ENCODE peak calls at places on chromosomes 1 and 21, in five cellular contexts. S is IMR-90; Q is CD8-positive, alpha-beta T cell; K is GM06990; O is WTC11. H is an unnamed sample.

GRCh38 chr1:8463144-8463927 is 145.4 kb downstream of the SLC45A1 start:
- DNase-seq in S (peak; percentile 89), Q (peak; percentile 11), K (no peak), O (no peak), H (no peak)

GRCh38 chr1:225770586-225771248 is 6.9 kb upstream of the SRP9 start:
- DNase-seq in S (no peak), Q (no peak), K (no peak), O (peak; percentile 54), H (no peak)

GRCh38 chr1:212967767-212968166 is 17.4 kb downstream of the VASH2 start:
- DNase-seq in S (peak; percentile 64), Q (no peak), K (no peak), O (peak; percentile 47), H (no peak)

GRCh38 chr1:101122452-101123166 is 97.0 kb upstream of the DPH5 start:
- DNase-seq in S (no peak), Q (no peak), K (peak; percentile 34), O (no peak), H (peak; percentile 38)

GRCh38 chr1:161020573-161021167 is at the start of gene F11R:
- DNase-seq in S (no peak), Q (no peak), K (no peak), O (peak; percentile 61), H (peak; percentile 62)

GRCh38 chr1:205766038-205766437 is 9.2 kb downstream of the RAB29 start:
- DNase-seq in S (peak; percentile 72), Q (no peak), K (no peak), O (no peak), H (no peak)

GRCh38 chr21:30336596-30336995 is 898 bp downstream of the KRTAP27-1 start:
- DNase-seq in S (no peak), Q (no peak), K (no peak), O (no peak), H (no peak)

GRCh38 chr21:45415943-45416611 is 11.1 kb downstream of the COL18A1 start:
- DNase-seq in S (no peak), Q (no peak), K (no peak), O (no peak), H (no peak)

GRCh38 chr1:36008546-36009197 is 75.2 kb upstream of the TEKT2 start:
- DNase-seq in S (peak; percentile 74), Q (no peak), K (no peak), O (no peak), H (no peak)

GRCh38 chr1:183676515-183677189 is 23.5 kb upstream of the APOBEC4 start:
- DNase-seq in S (peak; percentile 74), Q (no peak), K (no peak), O (no peak), H (no peak)

GRCh38 chr1:44472614-44473262 is 67.7 kb downstream of the RNF220 start:
- DNase-seq in S (no peak), Q (no peak), K (peak; percentile 9), O (no peak), H (peak; percentile 42)

DNA sequence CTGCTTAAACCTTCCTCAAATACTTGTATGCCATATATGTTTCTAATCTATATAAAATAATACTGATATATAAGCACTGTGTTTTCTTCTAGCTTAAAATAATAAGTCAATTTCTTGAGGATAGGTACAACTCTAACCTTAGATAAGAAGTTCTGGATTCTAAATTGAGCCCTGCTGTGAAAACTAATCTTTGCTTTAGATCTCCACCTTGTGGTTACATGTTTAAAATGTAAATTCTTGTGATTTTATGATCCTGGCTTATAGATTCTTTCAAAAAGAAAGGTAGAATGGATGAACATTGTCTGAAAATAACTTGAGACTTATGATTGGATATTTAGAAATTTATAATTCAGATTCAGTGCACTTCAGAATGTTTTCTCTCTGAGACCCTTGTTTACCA is 38.9 kb upstream of the HMCN1 start:
- DNase-seq in S (no peak), Q (no peak), K (no peak), O (no peak), H (no peak)
- TF ChIP-seq CTCF in S (peak; percentile 20), Q (peak; percentile 29), K (no peak), O (no peak), H (no peak)

GRCh38 chr1:111833334-111833733 is 77.6 kb downstream of the DDX20 start:
- DNase-seq in S (peak; percentile 13), Q (no peak), K (no peak), O (no peak), H (no peak)
- TF ChIP-seq CTCF in S (no peak), Q (no peak), K (no peak), O (no peak), H (no peak)

DNA sequence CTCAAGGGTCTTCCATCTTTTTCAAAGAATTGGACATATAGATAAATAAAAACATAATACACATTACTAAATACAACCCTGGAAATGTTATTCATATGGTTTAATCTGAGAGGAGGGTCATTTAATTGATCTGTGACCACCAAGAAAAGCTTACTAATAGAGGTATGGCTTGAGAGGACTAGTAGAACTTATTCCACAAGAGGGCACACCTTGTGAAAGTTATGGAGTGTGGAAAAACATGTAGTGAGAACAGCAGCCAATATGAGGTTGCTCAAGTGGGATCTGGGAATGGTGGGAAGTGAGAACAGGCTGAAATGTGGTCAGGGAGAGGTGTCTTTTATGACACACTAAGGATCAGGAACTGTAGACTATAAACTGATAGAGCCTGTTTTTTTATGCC is 973.5 kb upstream of the B3GALT2 start:
- DNase-seq in S (peak; percentile 10), Q (no peak), K (no peak), O (no peak), H (no peak)
- TF ChIP-seq CTCF in S (no peak), Q (no peak), K (no peak), O (no peak), H (no peak)

DNA sequence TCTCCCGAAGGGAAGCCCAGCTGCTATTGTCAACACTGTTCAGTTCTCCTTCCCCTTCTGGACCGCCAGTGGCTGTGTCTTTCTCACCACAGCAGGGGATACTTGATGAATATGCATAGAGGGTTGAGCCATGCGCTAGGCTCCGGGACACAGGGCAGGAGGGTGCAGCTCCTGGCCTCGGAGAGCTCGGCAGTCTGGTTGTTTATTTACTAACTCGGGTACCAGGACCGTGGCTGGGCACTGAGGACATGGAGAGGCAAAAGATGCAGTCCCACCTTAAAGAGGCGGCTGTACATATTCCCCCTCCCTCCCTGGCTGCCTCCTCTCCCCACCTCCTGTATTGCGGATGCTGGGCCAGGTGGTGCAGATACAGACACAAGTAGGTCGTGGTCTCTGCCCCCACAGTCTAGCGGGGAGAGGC is 26.1 kb downstream of the ARHGEF10L start:
- DNase-seq in S (no peak), Q (no peak), K (no peak), O (peak; percentile 53), H (no peak)
- TF ChIP-seq CTCF in S (no peak), Q (no peak), K (no peak), O (no peak), H (no peak)

DNA sequence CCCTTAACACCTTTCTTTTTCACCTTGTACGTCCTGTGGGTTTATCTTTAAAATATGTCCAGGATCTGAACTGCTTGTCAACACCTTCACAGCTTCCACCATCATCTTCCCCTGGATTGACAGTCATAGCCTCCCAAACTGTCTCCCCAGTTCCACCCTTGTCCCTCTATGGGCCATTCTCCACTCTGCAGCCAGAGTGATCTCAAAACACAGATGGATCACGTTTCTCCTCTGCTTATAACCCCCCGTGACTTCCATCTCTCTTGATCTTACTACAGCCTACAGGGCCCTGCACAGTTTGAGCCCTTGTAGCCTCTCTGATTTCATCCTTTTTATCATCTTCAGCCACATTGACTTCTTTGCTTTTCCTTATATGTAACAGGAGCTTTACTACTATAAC is 4.3 kb downstream of the INSRR start:
- DNase-seq in S (no peak), Q (no peak), K (no peak), O (no peak), H (no peak)
- TF ChIP-seq CTCF in S (no peak), Q (no peak), K (no peak), O (no peak), H (no peak)

GRCh38 chr1:34781071-34781843 is at the start of gene GJB3:
- DNase-seq in S (no peak), Q (no peak), K (no peak), O (peak; percentile 61), H (no peak)

GRCh38 chr1:34779526-34779925 is 1.5 kb upstream of the GJB3 start:
- DNase-seq in S (no peak), Q (no peak), K (no peak), O (no peak), H (no peak)

GRCh38 chr1:34779962-34780361 is 1.1 kb upstream of the GJB3 start:
- DNase-seq in S (no peak), Q (no peak), K (no peak), O (no peak), H (no peak)

GRCh38 chr1:34780528-34780927 is 486 bp upstream of the GJB3 start:
- DNase-seq in S (no peak), Q (no peak), K (no peak), O (no peak), H (no peak)

GRCh38 chr1:34781844-34782391 is 904 bp downstream of the GJB3 start:
- DNase-seq in S (no peak), Q (no peak), K (no peak), O (no peak), H (no peak)
- TF ChIP-seq CTCF in S (no peak), Q (no peak), K (no peak), O (no peak), H (no peak)

DNA sequence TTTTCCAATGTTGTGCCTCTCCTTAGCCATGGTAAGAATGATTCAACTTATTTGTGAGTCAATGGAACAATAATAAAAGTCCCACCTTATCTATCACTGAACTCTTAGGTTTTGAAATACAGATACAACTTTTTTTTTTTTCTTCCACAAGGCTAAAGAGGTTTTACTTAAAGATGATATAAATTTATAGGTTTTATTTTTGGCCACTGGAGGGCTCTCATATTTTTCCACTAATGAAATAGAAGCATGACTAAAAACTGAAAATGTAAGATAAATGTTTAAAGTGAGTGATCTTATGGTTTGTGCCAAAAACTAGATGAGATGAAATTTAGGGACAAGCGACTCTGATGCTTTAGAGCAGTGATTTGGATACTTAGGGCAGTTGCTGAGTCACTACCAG is 499.0 kb downstream of the NUF2 start:
- DNase-seq in S (no peak), Q (no peak), K (no peak), O (no peak), H (no peak)
- TF ChIP-seq CTCF in S (no peak), Q (no peak), K (no peak), O (no peak), H (no peak)

GRCh38 chr1:241847796-241848668 is at the start of gene EXO1:
- DNase-seq in S (peak; percentile 92), Q (peak; percentile 84), K (peak; percentile 92), O (peak; percentile 87), H (peak; percentile 93)
- TF ChIP-seq CTCF in S (peak; percentile 45), Q (peak; percentile 29), K (peak; percentile 76), O (no peak), H (peak; percentile 48)

DNA sequence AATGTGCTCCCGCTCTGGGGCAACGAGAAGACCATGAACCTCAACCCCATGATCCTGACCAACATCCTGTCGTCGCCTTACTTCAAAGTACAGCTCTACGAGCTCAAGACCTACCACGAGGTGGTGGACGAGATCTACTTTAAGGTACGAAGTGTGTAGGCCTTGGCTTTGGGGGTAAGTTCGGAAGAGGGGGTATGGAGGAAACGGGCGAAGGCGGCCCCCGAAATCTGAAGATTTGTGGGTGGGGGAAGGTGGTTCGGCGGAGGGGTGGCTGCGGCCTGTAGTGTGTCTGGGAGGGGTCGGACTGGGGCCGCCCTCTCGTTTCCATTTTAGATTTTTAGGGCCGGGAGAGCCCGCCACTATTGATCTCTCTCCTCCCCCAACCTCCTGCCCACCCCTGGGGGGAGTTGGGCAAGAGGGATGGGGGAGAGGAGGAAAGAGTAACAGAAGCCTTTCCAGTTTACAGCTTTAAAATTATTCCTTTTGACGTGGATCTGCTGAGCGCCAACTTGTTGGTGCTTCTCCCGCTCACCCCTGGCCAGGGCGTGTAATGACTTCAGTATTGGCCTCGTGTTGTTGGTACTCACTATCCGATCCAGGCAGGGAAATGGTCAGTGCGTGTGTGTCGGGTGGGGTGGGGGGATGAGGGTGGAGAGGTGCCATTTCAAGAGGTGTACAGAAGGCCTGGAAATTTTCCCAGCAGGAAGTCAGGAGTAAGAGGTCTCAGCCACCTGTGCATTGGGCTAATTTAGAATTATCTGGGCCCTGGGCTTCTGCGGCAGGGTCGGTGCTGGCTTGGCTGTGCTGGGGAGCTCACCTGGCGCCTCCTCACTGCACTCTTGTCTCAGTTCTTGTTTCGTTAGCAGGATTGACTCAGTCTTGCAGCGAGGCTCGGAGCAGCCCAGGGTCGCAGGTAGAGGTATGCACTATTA is 880 bp downstream of the PRPF38B start:
- DNase-seq in S (peak; percentile 78), Q (peak; percentile 45), K (peak; percentile 63), O (no peak), H (peak; percentile 70)
- TF ChIP-seq CTCF in S (peak; percentile 37), Q (peak; percentile 53), K (peak; percentile 24), O (no peak), H (peak; percentile 31)